ENCODE peak calls at places on chromosomes 16 and 17, in nine cellular contexts. S is mucosa of gallbladder; U is CD8-positive, alpha-beta T cell; Q is NCI-H226; E is stimulated activated CD4-positive, alpha-beta T cell treated with anti-CD3 and anti-CD28 coated beads, Interleukin-2, amount 100 ng/mL, for 24 hours; V is activated CD4-positive, CD25-positive, alpha-beta regulatory T cell treated with anti-CD3 and anti-CD28 coated beads, Interleukin-2, amount 50 U/mL, for 72 hours; R is stimulated activated CD8-positive, alpha-beta memory T cell treated with anti-CD3 and anti-CD28 coated beads, Interleukin-15, amount 100 ng/mL, for 4 hours; J is H4; N is NCI-H2029. D is an unnamed sample.

GRCh38 chr16:62644030-62644812 is 608.0 kb upstream of the CDH8 start:
- DNase-seq in S (no peak), U (no peak), Q (no peak), E (no peak), V (no peak), R (no peak), J (no peak), N (no peak), D (no peak)

GRCh38 chr17:66964930-66965800 is 658 bp downstream of the CACNG4 start:
- DNase-seq in S (no peak), U (no peak), Q (no peak), E (peak; percentile 58), V (no peak), R (no peak), J (no peak), N (no peak), D (peak; percentile 28)

GRCh38 chr16:68668266-68668665 is 23.2 kb downstream of the CDH3 start:
- DNase-seq in S (no peak), U (no peak), Q (peak; percentile 61), E (peak; percentile 24), V (no peak), R (no peak), J (no peak), N (no peak), D (no peak)

GRCh38 chr17:27244019-27244418 is 49.9 kb upstream of the WSB1 start:
- DNase-seq in S (no peak), U (no peak), Q (no peak), E (no peak), V (no peak), R (no peak), J (no peak), N (no peak), D (no peak)

GRCh38 chr17:4502466-4503154 is 3.9 kb downstream of the SPNS2 start:
- DNase-seq in S (no peak), U (no peak), Q (no peak), E (no peak), V (no peak), R (no peak), J (no peak), N (peak; percentile 31), D (no peak)

GRCh38 chr17:77247048-77247541 is 106.3 kb downstream of the SEC14L1 start:
- DNase-seq in S (peak; percentile 85), U (peak; percentile 85), Q (peak; percentile 47), E (peak; percentile 92), V (peak; percentile 91), R (peak; percentile 62), J (peak; percentile 74), N (peak; percentile 62), D (peak; percentile 75)

GRCh38 chr17:73292031-73292531 is 19.7 kb downstream of the CDC42EP4 start:
- DNase-seq in S (no peak), U (no peak), Q (no peak), E (no peak), V (no peak), R (no peak), J (peak; percentile 76), N (no peak), D (no peak)

GRCh38 chr16:57826706-57827625 is 24.7 kb upstream of the KIFC3 start:
- DNase-seq in S (no peak), U (no peak), Q (no peak), E (no peak), V (no peak), R (no peak), J (no peak), N (no peak), D (peak; percentile 53)

GRCh38 chr17:74351552-74352210 is 10.0 kb downstream of the BTBD17 start:
- DNase-seq in S (no peak), U (no peak), Q (no peak), E (peak; percentile 34), V (no peak), R (no peak), J (no peak), N (no peak), D (no peak)

GRCh38 chr17:80804466-80804865 is 187.2 kb upstream of the CHMP6 start:
- DNase-seq in S (no peak), U (no peak), Q (no peak), E (no peak), V (no peak), R (no peak), J (no peak), N (no peak), D (no peak)

GRCh38 chr16:56848955-56849689 is 15.9 kb upstream of the SLC12A3 start:
- DNase-seq in S (no peak), U (no peak), Q (peak; percentile 81), E (no peak), V (no peak), R (no peak), J (peak; percentile 45), N (no peak), D (peak; percentile 7)

GRCh38 chr17:78591263-78591671 is 14.1 kb upstream of the DNAH17 start:
- DNase-seq in S (no peak), U (no peak), Q (no peak), E (no peak), V (no peak), R (no peak), J (no peak), N (no peak), D (no peak)

GRCh38 chr16:54875443-54875842 is 55.2 kb upstream of the IRX5 start:
- DNase-seq in S (no peak), U (no peak), Q (no peak), E (no peak), V (no peak), R (no peak), J (no peak), N (no peak), D (no peak)

GRCh38 chr17:77343031-77343866 is 202.5 kb downstream of the SEC14L1 start:
- DNase-seq in S (peak; percentile 7), U (no peak), Q (no peak), E (no peak), V (no peak), R (no peak), J (no peak), N (no peak), D (no peak)

D was measured in NCI-H1092.